ENCODE peak calls at places on chromosomes 7 and 10, in five cellular contexts. Y is K562, N is A549, H is NB4, L is WTC11. B is an unnamed sample.

GRCh38 chr10:49558194-49558593 is 19.3 kb upstream of the ERCC6 start:
- DNase-seq in Y (no peak), N (no peak), H (no peak), L (no peak), B (no peak)

GRCh38 chr10:43299579-43299978 is 32.7 kb upstream of the RASGEF1A start:
- DNase-seq in Y (no peak), N (no peak), H (no peak), L (no peak), B (no peak)

GRCh38 chr7:139984642-139985539 is 77.9 kb downstream of the PARP12 start:
- DNase-seq in Y (peak; percentile 54), N (no peak), H (no peak), L (no peak), B (no peak)

GRCh38 chr10:86961481-86962091 is 3.2 kb downstream of the SNCG start:
- DNase-seq in Y (no peak), N (no peak), H (no peak), L (peak; percentile 5), B (no peak)

GRCh38 chr10:27550823-27551222 is 46.7 kb downstream of the RAB18 start:
- DNase-seq in Y (no peak), N (no peak), H (no peak), L (no peak), B (no peak)

GRCh38 chr10:15037691-15038090 is 6.1 kb upstream of the OLAH start:
- DNase-seq in Y (no peak), N (no peak), H (no peak), L (no peak), B (no peak)

GRCh38 chr10:110808619-110809018 is 63.1 kb upstream of the PDCD4 start:
- DNase-seq in Y (no peak), N (no peak), H (no peak), L (no peak), B (no peak)

GRCh38 chr7:38863609-38864291 is 45.2 kb downstream of the VPS41 start:
- DNase-seq in Y (no peak), N (no peak), H (no peak), L (no peak), B (peak; percentile 25)

GRCh38 chr10:62817120-62817762 is 1.1 kb upstream of the EGR2 start:
- DNase-seq in Y (peak; percentile 59), N (peak; percentile 27), H (peak; percentile 67), L (no peak), B (peak; percentile 29)

GRCh38 chr7:104643587-104644217 is 315.3 kb downstream of the LHFPL3 start:
- DNase-seq in Y (peak; percentile 35), N (peak; percentile 9), H (peak; percentile 49), L (peak; percentile 26), B (peak; percentile 23)

GRCh38 chr7:73536479-73536878 is 14.4 kb upstream of the BAZ1B start:
- DNase-seq in Y (no peak), N (no peak), H (no peak), L (no peak), B (no peak)

GRCh38 chr10:34288634-34289033 is 526.5 kb downstream of the PARD3 start:
- DNase-seq in Y (no peak), N (peak; percentile 38), H (no peak), L (no peak), B (no peak)

GRCh38 chr7:15839415-15840100 is 153.1 kb upstream of the MEOX2 start:
- DNase-seq in Y (no peak), N (no peak), H (peak; percentile 78), L (peak; percentile 72), B (peak; percentile 78)

GRCh38 chr10:67793313-67793712 is 44.7 kb downstream of the DNAJC12 start:
- DNase-seq in Y (no peak), N (no peak), H (no peak), L (no peak), B (no peak)

GRCh38 chr7:17622443-17622842 is 317.9 kb downstream of the SNX13 start:
- DNase-seq in Y (no peak), N (no peak), H (peak; percentile 20), L (no peak), B (no peak)

GRCh38 chr7:128738570-128739047 is 550 bp upstream of the CALU start:
- DNase-seq in Y (peak; percentile 70), N (no peak), H (no peak), L (no peak), B (no peak)

GRCh38 chr7:80467069-80467468 is 44.8 kb downstream of the GNAT3 start:
- DNase-seq in Y (no peak), N (peak; percentile 38), H (no peak), L (no peak), B (peak; percentile 6)

GRCh38 chr10:97915761-97916160 is 66.1 kb downstream of the GOLGA7B start:
- DNase-seq in Y (no peak), N (no peak), H (no peak), L (no peak), B (no peak)

GRCh38 chr7:105853931-105854419 is 22.4 kb downstream of the ATXN7L1 start:
- DNase-seq in Y (no peak), N (no peak), H (peak; percentile 61), L (peak; percentile 33), B (peak; percentile 44)

GRCh38 chr7:918118-918425 is 36.4 kb downstream of the ADAP1 start:
- DNase-seq in Y (no peak), N (no peak), H (no peak), L (peak; percentile 5), B (no peak)

GRCh38 chr7:157150825-157151412 is 12.2 kb downstream of the UBE3C start:
- DNase-seq in Y (peak; percentile 52), N (no peak), H (peak; percentile 51), L (peak; percentile 40), B (no peak)

GRCh38 chr10:131829156-131829930 is 71.5 kb upstream of the PPP2R2D start:
- DNase-seq in Y (no peak), N (no peak), H (no peak), L (peak; percentile 8), B (no peak)

GRCh38 chr7:5597772-5598171 is 174.1 kb upstream of the TNRC18 start:
- DNase-seq in Y (peak; percentile 39), N (no peak), H (peak; percentile 26), L (no peak), B (no peak)

GRCh38 chr7:28005075-28005847 is 175.3 kb downstream of the JAZF1 start:
- DNase-seq in Y (no peak), N (no peak), H (no peak), L (no peak), B (no peak)

GRCh38 chr7:2081526-2082356 is 151.0 kb downstream of the MAD1L1 start:
- DNase-seq in Y (no peak), N (no peak), H (no peak), L (no peak), B (no peak)

GRCh38 chr7:69276011-69276729 is 322.1 kb upstream of the AUTS2 start:
- DNase-seq in Y (no peak), N (no peak), H (no peak), L (no peak), B (no peak)

GRCh38 chr10:110919971-110920881 is 822 bp downstream of the SHOC2 start:
- DNase-seq in Y (peak; percentile 30), N (peak; percentile 54), H (peak; percentile 94), L (peak; percentile 21), B (peak; percentile 57)

GRCh38 chr7:121531175-121532070 is 135.3 kb upstream of the FAM3C start:
- DNase-seq in Y (no peak), N (no peak), H (no peak), L (no peak), B (peak; percentile 2)
- TF ChIP-seq MAX in Y (no peak), N (no peak), H (no peak), L (no peak), B (no peak)

GRCh38 chr7:142806957-142807356 is 36.2 kb downstream of the PRSS2 start:
- DNase-seq in Y (no peak), N (no peak), H (no peak), L (no peak), B (no peak)
- TF ChIP-seq MAX in Y (no peak), N (no peak), H (no peak), L (no peak), B (no peak)

GRCh38 chr7:43550427-43550826 is 32.5 kb upstream of the STK17A start:
- DNase-seq in Y (no peak), N (no peak), H (no peak), L (no peak), B (no peak)

GRCh38 chr7:43558071-43558470 is 24.8 kb upstream of the STK17A start:
- DNase-seq in Y (no peak), N (no peak), H (no peak), L (no peak), B (no peak)

GRCh38 chr7:43552122-43552521 is 30.8 kb upstream of the STK17A start:
- DNase-seq in Y (no peak), N (no peak), H (no peak), L (no peak), B (no peak)

GRCh38 chr7:43553999-43554398 is 28.9 kb upstream of the STK17A start:
- DNase-seq in Y (no peak), N (no peak), H (peak; percentile 60), L (no peak), B (no peak)

GRCh38 chr7:43554423-43554822 is 28.5 kb upstream of the STK17A start:
- DNase-seq in Y (no peak), N (no peak), H (no peak), L (no peak), B (no peak)
- TF ChIP-seq MAX in Y (no peak), N (no peak), H (no peak), L (no peak), B (no peak)

GRCh38 chr7:12127490-12127889 is 83.6 kb upstream of the TMEM106B start:
- DNase-seq in Y (no peak), N (peak; percentile 41), H (no peak), L (no peak), B (no peak)
- TF ChIP-seq MAX in Y (no peak), N (no peak), H (no peak), L (no peak), B (no peak)

B was measured in endothelial cell of umbilical vein.